ENCODE peak calls at places on chromosomes 12 and 14, in seven cellular contexts. I, U, J, A, W, R and H are unnamed samples.

GRCh38 chr12:28759334-28759733 is 389.7 kb upstream of the FAR2 start:
- DNase-seq in I (no peak), U (no peak), J (no peak), A (no peak), W (no peak), R (no peak), H (no peak)

GRCh38 chr14:81211844-81212243 is 8.9 kb downstream of the GTF2A1 start:
- DNase-seq in I (no peak), U (no peak), J (no peak), A (peak), W (no peak), R (no peak), H (no peak)

GRCh38 chr14:77763978-77764377 is 3.0 kb upstream of the SNW1 start:
- DNase-seq in I (no peak), U (no peak), J (no peak), A (no peak), W (no peak), R (no peak), H (no peak)

GRCh38 chr14:54278665-54279295 is 118.0 kb upstream of the CDKN3 start:
- DNase-seq in I (no peak), U (no peak), J (no peak), A (no peak), W (no peak), R (no peak), H (no peak)

GRCh38 chr12:102440109-102440405 is 40.3 kb downstream of the IGF1 start:
- DNase-seq in I (no peak), U (no peak), J (no peak), A (no peak), W (no peak), R (no peak), H (no peak)

GRCh38 chr14:25121342-25122129 is 71.6 kb upstream of the STXBP6 start:
- DNase-seq in I (no peak), U (no peak), J (no peak), A (no peak), W (no peak), R (no peak), H (no peak)

GRCh38 chr14:61388173-61388975 is 67.0 kb downstream of the PRKCH start:
- DNase-seq in I (no peak), U (no peak), J (no peak), A (peak), W (no peak), R (no peak), H (no peak)

GRCh38 chr12:113831016-113831415 is 135.1 kb downstream of the RBM19 start:
- DNase-seq in I (no peak), U (no peak), J (no peak), A (peak), W (no peak), R (no peak), H (no peak)

GRCh38 chr14:66046035-66046434 is 440.1 kb upstream of the CCDC196 start:
- DNase-seq in I (no peak), U (no peak), J (no peak), A (no peak), W (no peak), R (no peak), H (no peak)

GRCh38 chr12:80937391-80938238 is at the start of gene LIN7A:
- DNase-seq in I (peak), U (peak), J (peak), A (peak), W (peak), R (no peak), H (no peak)

GRCh38 chr12:129351481-129351880 is 498.2 kb downstream of the GLT1D1 start:
- DNase-seq in I (no peak), U (no peak), J (no peak), A (no peak), W (no peak), R (no peak), H (no peak)

GRCh38 chr14:36747411-36748184 is 85.9 kb downstream of the PAX9 start:
- DNase-seq in I (no peak), U (no peak), J (no peak), A (peak), W (no peak), R (no peak), H (no peak)

GRCh38 chr12:15532364-15532977 is 210.2 kb downstream of the PTPRO start:
- DNase-seq in I (peak), U (no peak), J (no peak), A (peak), W (peak), R (no peak), H (no peak)

GRCh38 chr12:80442426-80443222 is 1.4 kb upstream of the PTPRQ start:
- DNase-seq in I (no peak), U (no peak), J (no peak), A (peak), W (no peak), R (no peak), H (no peak)

GRCh38 chr14:69769623-69770022 is 2.7 kb downstream of the SRSF5 start:
- DNase-seq in I (no peak), U (no peak), J (peak), A (no peak), W (no peak), R (no peak), H (no peak)

GRCh38 chr12:31890295-31891285 is 68.6 kb upstream of the RESF1 start:
- DNase-seq in I (no peak), U (no peak), J (no peak), A (no peak), W (peak), R (no peak), H (no peak)
- H3K27ac ChIP-seq in I (peak), U (no peak), J (no peak), A (no peak), W (peak), R (peak), H (no peak)

DNA sequence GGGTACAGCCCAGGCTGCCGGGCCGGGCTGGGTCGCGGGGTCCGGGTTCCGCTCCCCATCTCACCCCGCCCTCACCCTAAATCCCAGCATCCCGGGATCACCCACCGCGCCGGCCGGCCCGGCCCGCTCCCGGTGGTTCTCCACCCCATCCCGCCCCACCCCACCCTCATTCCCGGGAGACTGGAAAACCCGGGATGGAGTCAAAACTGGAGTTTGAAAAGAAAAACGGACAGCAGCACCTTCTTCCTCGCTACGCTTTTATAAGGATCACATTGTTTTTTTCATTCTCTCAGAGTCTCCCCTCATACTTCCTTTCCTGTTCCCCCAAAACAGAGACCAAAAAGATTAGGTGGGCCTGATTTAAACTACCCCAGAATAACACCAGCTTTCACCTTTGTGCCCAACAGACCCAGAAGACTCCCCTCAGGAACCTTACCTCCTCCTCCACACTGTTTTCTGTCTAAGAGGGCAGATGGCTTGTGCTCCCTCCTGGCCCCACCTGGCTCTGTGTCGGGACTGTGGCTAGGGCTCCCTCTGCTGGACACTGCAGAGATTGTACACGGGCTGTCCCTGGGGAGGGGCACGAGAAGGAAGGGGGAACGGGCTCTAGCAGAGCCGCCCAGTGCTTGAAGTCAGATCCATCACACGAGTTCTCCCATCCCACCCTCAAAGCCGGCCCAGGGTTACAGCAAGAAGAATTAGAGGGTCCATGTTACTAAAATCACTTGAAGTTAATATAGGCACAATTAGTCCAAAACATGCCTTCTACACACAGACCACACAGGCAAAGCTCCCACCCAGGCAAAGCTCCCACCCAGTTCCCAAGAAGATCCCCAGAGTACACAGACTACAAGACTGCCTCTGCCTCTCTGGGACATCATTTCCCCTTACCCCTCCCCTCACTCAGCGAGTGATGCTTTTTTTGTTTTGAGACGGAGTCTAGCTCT is 3.0 kb downstream of the GLI1 start:
- DNase-seq in I (peak), U (peak), J (peak), A (peak), W (peak), R (no peak), H (peak)
- TF ChIP-seq POLR2A in I (peak), U (no peak), J (peak), A (no peak), W (peak), R (no peak), H (no peak)

GRCh38 chr14:50822501-50823042 is 8.4 kb downstream of the NIN start:
- DNase-seq in I (no peak), U (no peak), J (no peak), A (no peak), W (no peak), R (no peak), H (no peak)
- H3K27ac ChIP-seq in I (no peak), U (no peak), J (no peak), A (no peak), W (peak), R (peak), H (no peak)

DNA sequence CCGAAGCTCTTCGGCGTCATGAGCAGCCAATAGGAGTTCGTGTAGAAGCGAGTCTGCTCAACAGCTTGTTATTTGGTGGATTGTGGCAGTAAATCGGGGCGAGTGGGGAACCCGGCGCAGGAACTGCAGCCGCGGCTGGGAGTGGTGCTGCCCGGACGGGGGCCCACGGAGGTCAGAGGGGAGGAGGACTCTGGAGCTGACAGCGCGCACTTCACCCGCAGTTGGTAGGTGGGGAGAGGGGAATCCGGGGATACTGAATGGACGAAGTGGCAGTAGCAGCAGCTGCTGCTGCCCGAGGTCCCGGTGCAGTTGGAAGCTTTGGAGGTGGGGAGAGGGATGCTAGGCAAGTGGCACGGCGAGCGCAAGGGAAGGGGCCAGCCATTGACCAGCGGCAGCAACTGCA is at the start of gene ARID4A:
- DNase-seq in I (peak), U (peak), J (peak), A (no peak), W (peak), R (peak), H (peak)
- TF ChIP-seq POLR2A in I (peak), U (peak), J (peak), A (no peak), W (peak), R (peak), H (peak)

GRCh38 chr12:96338852-96339478 is 61.3 kb downstream of the CDK17 start:
- DNase-seq in I (no peak), U (no peak), J (no peak), A (peak), W (peak), R (no peak), H (no peak)

GRCh38 chr12:96343347-96343954 is 56.8 kb downstream of the CDK17 start:
- DNase-seq in I (no peak), U (no peak), J (no peak), A (no peak), W (no peak), R (no peak), H (no peak)

GRCh38 chr12:96347130-96347699 is 53.0 kb downstream of the CDK17 start:
- DNase-seq in I (no peak), U (no peak), J (no peak), A (no peak), W (no peak), R (no peak), H (no peak)

DNA sequence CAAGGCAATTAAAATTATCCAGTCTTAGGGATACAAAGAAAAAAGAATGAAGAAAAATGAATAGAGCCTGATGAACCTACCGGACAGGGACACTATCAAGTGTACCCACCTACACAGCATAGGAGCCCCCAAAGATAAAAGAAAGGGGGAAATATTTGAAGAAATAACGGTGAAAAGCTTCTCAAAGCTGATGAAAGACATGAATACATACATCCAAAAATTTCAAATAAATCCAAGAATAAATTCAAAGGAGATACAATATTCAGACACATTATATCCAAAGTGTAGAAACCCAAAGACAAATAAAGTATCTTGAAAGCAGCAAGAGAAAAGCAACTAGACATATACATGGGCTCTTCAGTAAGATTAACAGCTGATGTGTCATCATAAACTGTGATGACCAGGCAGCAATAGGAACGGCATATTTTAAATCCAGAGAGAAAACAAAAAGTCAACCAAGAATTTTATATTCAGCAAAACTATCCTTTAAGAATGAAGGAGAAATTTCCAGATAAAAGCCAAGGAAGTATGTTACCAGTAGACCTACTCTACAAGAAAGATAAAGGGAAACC is 56.0 kb downstream of the CDK17 start:
- DNase-seq in I (no peak), U (no peak), J (no peak), A (no peak), W (no peak), R (no peak), H (no peak)
- H3K27ac ChIP-seq in I (no peak), U (no peak), J (no peak), A (no peak), W (no peak), R (no peak), H (no peak)

GRCh38 chr12:12813120-12814101 is at the start of gene DDX47:
- DNase-seq in I (peak), U (peak), J (peak), A (peak), W (peak), R (peak), H (peak)
- TF ChIP-seq POLR2A in I (peak), U (peak), J (peak), A (peak), W (peak), R (no peak), H (peak)